ENCODE peak calls at places on chromosomes 12 and 14, in eight cellular contexts. X, U, L, Y, H, P, C and V are unnamed samples.

GRCh38 chr14:81231540-81231939 is 10.8 kb upstream of the GTF2A1 start:
- DNase-seq in X (no peak), U (no peak), L (no peak), Y (no peak), H (no peak), P (no peak), C (no peak), V (no peak)

GRCh38 chr12:122336015-122336946 is 70.0 kb upstream of the VPS33A start:
- DNase-seq in X (no peak), U (peak), L (peak), Y (no peak), H (peak), P (no peak), C (peak), V (peak)

GRCh38 chr12:2291182-2291832 is 238.5 kb downstream of the CACNA1C start:
- DNase-seq in X (no peak), U (peak), L (peak), Y (no peak), H (peak), P (no peak), C (peak), V (peak)

GRCh38 chr12:50072198-50072907 is 12.8 kb upstream of the SMARCD1 start:
- DNase-seq in X (no peak), U (no peak), L (no peak), Y (no peak), H (no peak), P (no peak), C (no peak), V (no peak)

GRCh38 chr12:12951504-12951903 is 466 bp downstream of the GPRC5D start:
- DNase-seq in X (no peak), U (no peak), L (no peak), Y (no peak), H (no peak), P (no peak), C (no peak), V (no peak)

GRCh38 chr12:13288501-13288900 is 92.0 kb downstream of the EMP1 start:
- DNase-seq in X (no peak), U (no peak), L (no peak), Y (no peak), H (no peak), P (no peak), C (no peak), V (no peak)

GRCh38 chr14:89058707-89059106 is 234.3 kb downstream of the TTC8 start:
- DNase-seq in X (no peak), U (no peak), L (no peak), Y (no peak), H (no peak), P (no peak), C (no peak), V (peak)

GRCh38 chr14:36365766-36366165 is 45.3 kb upstream of the MBIP start:
- DNase-seq in X (no peak), U (no peak), L (no peak), Y (no peak), H (no peak), P (no peak), C (no peak), V (no peak)

GRCh38 chr12:122013136-122013535 is 8.5 kb upstream of the BCL7A start:
- DNase-seq in X (no peak), U (no peak), L (no peak), Y (no peak), H (no peak), P (no peak), C (no peak), V (no peak)

GRCh38 chr12:15982471-15982870 is 71.3 kb downstream of the DERA start:
- DNase-seq in X (no peak), U (peak), L (peak), Y (no peak), H (no peak), P (no peak), C (no peak), V (no peak)

GRCh38 chr12:26370098-26370497 is 174.7 kb downstream of the SSPN start:
- DNase-seq in X (no peak), U (no peak), L (no peak), Y (no peak), H (no peak), P (no peak), C (no peak), V (no peak)

GRCh38 chr12:29428630-29429029 is 47.7 kb upstream of the ERGIC2 start:
- DNase-seq in X (no peak), U (no peak), L (peak), Y (no peak), H (no peak), P (no peak), C (no peak), V (peak)

GRCh38 chr12:2986876-2987275 is 27.7 kb downstream of the TEAD4 start:
- DNase-seq in X (no peak), U (no peak), L (no peak), Y (no peak), H (no peak), P (no peak), C (no peak), V (no peak)

GRCh38 chr12:25449007-25449406 is 104.1 kb downstream of the LMNTD1 start:
- DNase-seq in X (no peak), U (no peak), L (no peak), Y (no peak), H (no peak), P (no peak), C (no peak), V (no peak)

GRCh38 chr12:99372257-99372933 is 275.2 kb upstream of the GARIN6 start:
- DNase-seq in X (no peak), U (no peak), L (no peak), Y (no peak), H (no peak), P (no peak), C (no peak), V (no peak)

GRCh38 chr14:52553002-52553670 is 500 bp downstream of the GPR137C start:
- DNase-seq in X (peak), U (no peak), L (peak), Y (peak), H (peak), P (peak), C (no peak), V (peak)

GRCh38 chr14:104121142-104121541 is 17.2 kb upstream of the KIF26A start:
- DNase-seq in X (no peak), U (no peak), L (no peak), Y (peak), H (no peak), P (no peak), C (no peak), V (no peak)

GRCh38 chr14:100065942-100066574 is 836 bp downstream of the EVL start:
- DNase-seq in X (peak), U (no peak), L (no peak), Y (no peak), H (peak), P (peak), C (peak), V (peak)